ENCODE peak calls at places on chromosomes 13 and 19, in four cellular contexts. One of them, this sample, is unnamed.

GRCh38 chr13:78977311-78977710 is 318.4 kb upstream of the OBI1 start:
- DNase-seq in CD4-positive, CD25-positive, alpha-beta regulatory T cell: no peak
- DNase-seq in stimulated activated CD4-positive, alpha-beta T cell treated with anti-CD3 and anti-CD28 coated beads, Interleukin-4, amount 100 ng/mL, for 48 hours: no peak
- DNase-seq in iris pigment epithelial cell: no peak
- DNase-seq in this sample: no peak

GRCh38 chr19:4589579-4590410 is 30.3 kb upstream of the SEMA6B start:
- DNase-seq in CD4-positive, CD25-positive, alpha-beta regulatory T cell: no peak
- DNase-seq in stimulated activated CD4-positive, alpha-beta T cell treated with anti-CD3 and anti-CD28 coated beads, Interleukin-4, amount 100 ng/mL, for 48 hours: no peak
- DNase-seq in iris pigment epithelial cell: no peak
- DNase-seq in this sample: no peak

GRCh38 chr19:3516675-3517207 is 10.6 kb downstream of the FZR1 start:
- DNase-seq in CD4-positive, CD25-positive, alpha-beta regulatory T cell: no peak
- DNase-seq in stimulated activated CD4-positive, alpha-beta T cell treated with anti-CD3 and anti-CD28 coated beads, Interleukin-4, amount 100 ng/mL, for 48 hours: no peak
- DNase-seq in iris pigment epithelial cell: no peak
- DNase-seq in this sample: peak

GRCh38 chr19:4210166-4210731 is 19.1 kb upstream of the EBI3 start:
- DNase-seq in CD4-positive, CD25-positive, alpha-beta regulatory T cell: no peak
- DNase-seq in stimulated activated CD4-positive, alpha-beta T cell treated with anti-CD3 and anti-CD28 coated beads, Interleukin-4, amount 100 ng/mL, for 48 hours: no peak
- DNase-seq in iris pigment epithelial cell: no peak
- DNase-seq in this sample: no peak

GRCh38 chr19:48053856-48054255 is 10.0 kb upstream of the CABP5 start:
- DNase-seq in CD4-positive, CD25-positive, alpha-beta regulatory T cell: no peak
- DNase-seq in stimulated activated CD4-positive, alpha-beta T cell treated with anti-CD3 and anti-CD28 coated beads, Interleukin-4, amount 100 ng/mL, for 48 hours: no peak
- DNase-seq in iris pigment epithelial cell: no peak
- DNase-seq in this sample: no peak

GRCh38 chr19:19595171-19595701 is 23.3 kb downstream of the PBX4 start:
- DNase-seq in CD4-positive, CD25-positive, alpha-beta regulatory T cell: no peak
- DNase-seq in stimulated activated CD4-positive, alpha-beta T cell treated with anti-CD3 and anti-CD28 coated beads, Interleukin-4, amount 100 ng/mL, for 48 hours: no peak
- DNase-seq in iris pigment epithelial cell: peak
- DNase-seq in this sample: no peak

GRCh38 chr19:35264281-35265125 is 4.3 kb upstream of the USF2 start:
- DNase-seq in CD4-positive, CD25-positive, alpha-beta regulatory T cell: no peak
- DNase-seq in stimulated activated CD4-positive, alpha-beta T cell treated with anti-CD3 and anti-CD28 coated beads, Interleukin-4, amount 100 ng/mL, for 48 hours: no peak
- DNase-seq in iris pigment epithelial cell: no peak
- DNase-seq in this sample: no peak

GRCh38 chr19:47002853-47003610 is 16.6 kb upstream of the NPAS1 start:
- DNase-seq in CD4-positive, CD25-positive, alpha-beta regulatory T cell: no peak
- DNase-seq in stimulated activated CD4-positive, alpha-beta T cell treated with anti-CD3 and anti-CD28 coated beads, Interleukin-4, amount 100 ng/mL, for 48 hours: no peak
- DNase-seq in iris pigment epithelial cell: no peak
- DNase-seq in this sample: no peak

GRCh38 chr13:108070491-108070890 is 144.8 kb downstream of the LIG4 start:
- DNase-seq in CD4-positive, CD25-positive, alpha-beta regulatory T cell: no peak
- DNase-seq in stimulated activated CD4-positive, alpha-beta T cell treated with anti-CD3 and anti-CD28 coated beads, Interleukin-4, amount 100 ng/mL, for 48 hours: no peak
- DNase-seq in iris pigment epithelial cell: peak
- DNase-seq in this sample: no peak

GRCh38 chr19:58582985-58583384 is 9.8 kb upstream of the MZF1 start:
- DNase-seq in CD4-positive, CD25-positive, alpha-beta regulatory T cell: no peak
- DNase-seq in stimulated activated CD4-positive, alpha-beta T cell treated with anti-CD3 and anti-CD28 coated beads, Interleukin-4, amount 100 ng/mL, for 48 hours: no peak
- DNase-seq in iris pigment epithelial cell: no peak
- DNase-seq in this sample: no peak

GRCh38 chr13:73708393-73708985 is 425.7 kb downstream of the KLF12 start:
- DNase-seq in CD4-positive, CD25-positive, alpha-beta regulatory T cell: peak
- DNase-seq in stimulated activated CD4-positive, alpha-beta T cell treated with anti-CD3 and anti-CD28 coated beads, Interleukin-4, amount 100 ng/mL, for 48 hours: peak
- DNase-seq in iris pigment epithelial cell: peak
- DNase-seq in this sample: peak

GRCh38 chr19:45687599-45687998 is 4.2 kb downstream of the SNRPD2 start:
- DNase-seq in CD4-positive, CD25-positive, alpha-beta regulatory T cell: no peak
- DNase-seq in stimulated activated CD4-positive, alpha-beta T cell treated with anti-CD3 and anti-CD28 coated beads, Interleukin-4, amount 100 ng/mL, for 48 hours: no peak
- DNase-seq in iris pigment epithelial cell: no peak
- DNase-seq in this sample: no peak

GRCh38 chr13:45021250-45021649 is 31.9 kb downstream of the GPALPP1 start:
- DNase-seq in CD4-positive, CD25-positive, alpha-beta regulatory T cell: no peak
- DNase-seq in stimulated activated CD4-positive, alpha-beta T cell treated with anti-CD3 and anti-CD28 coated beads, Interleukin-4, amount 100 ng/mL, for 48 hours: no peak
- DNase-seq in iris pigment epithelial cell: peak
- DNase-seq in this sample: no peak

GRCh38 chr19:41186971-41187883 is 5.8 kb upstream of the CYP2S1 start:
- DNase-seq in CD4-positive, CD25-positive, alpha-beta regulatory T cell: no peak
- DNase-seq in stimulated activated CD4-positive, alpha-beta T cell treated with anti-CD3 and anti-CD28 coated beads, Interleukin-4, amount 100 ng/mL, for 48 hours: no peak
- DNase-seq in iris pigment epithelial cell: no peak
- DNase-seq in this sample: no peak

GRCh38 chr13:77907653-77908341 is 10.8 kb downstream of the EDNRB start:
- DNase-seq in CD4-positive, CD25-positive, alpha-beta regulatory T cell: no peak
- DNase-seq in stimulated activated CD4-positive, alpha-beta T cell treated with anti-CD3 and anti-CD28 coated beads, Interleukin-4, amount 100 ng/mL, for 48 hours: no peak
- DNase-seq in iris pigment epithelial cell: no peak
- DNase-seq in this sample: no peak

GRCh38 chr19:16225279-16226183 is 27.8 kb downstream of the AP1M1 start:
- DNase-seq in CD4-positive, CD25-positive, alpha-beta regulatory T cell: no peak
- DNase-seq in stimulated activated CD4-positive, alpha-beta T cell treated with anti-CD3 and anti-CD28 coated beads, Interleukin-4, amount 100 ng/mL, for 48 hours: no peak
- DNase-seq in iris pigment epithelial cell: no peak
- DNase-seq in this sample: no peak

GRCh38 chr19:29376855-29377354 is 148.9 kb upstream of the VSTM2B start:
- DNase-seq in CD4-positive, CD25-positive, alpha-beta regulatory T cell: no peak
- DNase-seq in stimulated activated CD4-positive, alpha-beta T cell treated with anti-CD3 and anti-CD28 coated beads, Interleukin-4, amount 100 ng/mL, for 48 hours: no peak
- DNase-seq in iris pigment epithelial cell: no peak
- DNase-seq in this sample: no peak

GRCh38 chr19:40717880-40718773 is 1.2 kb downstream of the ITPKC start:
- DNase-seq in CD4-positive, CD25-positive, alpha-beta regulatory T cell: no peak
- DNase-seq in stimulated activated CD4-positive, alpha-beta T cell treated with anti-CD3 and anti-CD28 coated beads, Interleukin-4, amount 100 ng/mL, for 48 hours: no peak
- DNase-seq in iris pigment epithelial cell: peak
- DNase-seq in this sample: no peak

GRCh38 chr19:38543807-38544568 is 73.8 kb downstream of the MAP4K1 start:
- DNase-seq in CD4-positive, CD25-positive, alpha-beta regulatory T cell: no peak
- DNase-seq in stimulated activated CD4-positive, alpha-beta T cell treated with anti-CD3 and anti-CD28 coated beads, Interleukin-4, amount 100 ng/mL, for 48 hours: no peak
- DNase-seq in iris pigment epithelial cell: peak
- DNase-seq in this sample: no peak

GRCh38 chr19:33998739-33999345 is 173.5 kb upstream of the LSM14A start:
- DNase-seq in CD4-positive, CD25-positive, alpha-beta regulatory T cell: no peak
- DNase-seq in stimulated activated CD4-positive, alpha-beta T cell treated with anti-CD3 and anti-CD28 coated beads, Interleukin-4, amount 100 ng/mL, for 48 hours: no peak
- DNase-seq in iris pigment epithelial cell: peak
- DNase-seq in this sample: peak

GRCh38 chr19:48713041-48713863 is 6.3 kb downstream of the MAMSTR start:
- DNase-seq in CD4-positive, CD25-positive, alpha-beta regulatory T cell: no peak
- DNase-seq in stimulated activated CD4-positive, alpha-beta T cell treated with anti-CD3 and anti-CD28 coated beads, Interleukin-4, amount 100 ng/mL, for 48 hours: no peak
- DNase-seq in iris pigment epithelial cell: peak
- DNase-seq in this sample: no peak

GRCh38 chr13:23753523-23753922 is 135.7 kb downstream of the MIPEP start:
- DNase-seq in CD4-positive, CD25-positive, alpha-beta regulatory T cell: no peak
- DNase-seq in stimulated activated CD4-positive, alpha-beta T cell treated with anti-CD3 and anti-CD28 coated beads, Interleukin-4, amount 100 ng/mL, for 48 hours: no peak
- DNase-seq in iris pigment epithelial cell: peak
- DNase-seq in this sample: no peak

GRCh38 chr13:48775285-48775684 is 121.6 kb downstream of the CYSLTR2 start:
- DNase-seq in CD4-positive, CD25-positive, alpha-beta regulatory T cell: no peak
- DNase-seq in stimulated activated CD4-positive, alpha-beta T cell treated with anti-CD3 and anti-CD28 coated beads, Interleukin-4, amount 100 ng/mL, for 48 hours: no peak
- DNase-seq in iris pigment epithelial cell: peak
- DNase-seq in this sample: no peak

GRCh38 chr13:40485611-40486517 is 180.6 kb downstream of the FOXO1 start:
- DNase-seq in CD4-positive, CD25-positive, alpha-beta regulatory T cell: peak
- DNase-seq in stimulated activated CD4-positive, alpha-beta T cell treated with anti-CD3 and anti-CD28 coated beads, Interleukin-4, amount 100 ng/mL, for 48 hours: peak
- DNase-seq in iris pigment epithelial cell: no peak
- DNase-seq in this sample: peak

GRCh38 chr13:73335226-73335625 is 276.4 kb downstream of the KLF5 start:
- DNase-seq in CD4-positive, CD25-positive, alpha-beta regulatory T cell: no peak
- DNase-seq in stimulated activated CD4-positive, alpha-beta T cell treated with anti-CD3 and anti-CD28 coated beads, Interleukin-4, amount 100 ng/mL, for 48 hours: no peak
- DNase-seq in iris pigment epithelial cell: peak
- DNase-seq in this sample: no peak

GRCh38 chr13:49400755-49401659 is 42.9 kb downstream of the CAB39L start:
- DNase-seq in CD4-positive, CD25-positive, alpha-beta regulatory T cell: no peak
- DNase-seq in stimulated activated CD4-positive, alpha-beta T cell treated with anti-CD3 and anti-CD28 coated beads, Interleukin-4, amount 100 ng/mL, for 48 hours: no peak
- DNase-seq in iris pigment epithelial cell: peak
- DNase-seq in this sample: no peak

GRCh38 chr13:110285991-110286923 is 20.7 kb downstream of the COL4A1 start:
- DNase-seq in CD4-positive, CD25-positive, alpha-beta regulatory T cell: no peak
- DNase-seq in stimulated activated CD4-positive, alpha-beta T cell treated with anti-CD3 and anti-CD28 coated beads, Interleukin-4, amount 100 ng/mL, for 48 hours: no peak
- DNase-seq in iris pigment epithelial cell: no peak
- DNase-seq in this sample: no peak

This sample was measured in central memory CD4-positive, alpha-beta T cell.